ENCODE peak calls at places on chromosomes 7 and 10, in eight cellular contexts. S is aorta; U is breast epithelium; Y is activated CD4-positive, CD25-positive, alpha-beta regulatory T cell; W is HTR-8/SVneo; M is iPS-NIHi11; D is lower leg skin; Q is CD4-positive, alpha-beta T cell. O is an unnamed sample.

GRCh38 chr10:5585517-5586222 is 60.9 kb downstream of the CALML3 start:
- DNase-seq in M (no peak), D (no peak), Q (no peak), W (no peak), U (peak), Y (no peak), S (peak), O (no peak)

GRCh38 chr7:21461282-21461681 is 33.4 kb downstream of the SP4 start:
- DNase-seq in W (no peak), D (no peak), Q (no peak), U (no peak), M (no peak), Y (no peak), S (no peak), O (no peak)

GRCh38 chr7:4147931-4148620 is 534.0 kb upstream of the FOXK1 start:
- DNase-seq in M (no peak), U (no peak), D (no peak), Y (no peak), Q (no peak), W (no peak), S (no peak), O (no peak)

GRCh38 chr7:27593226-27593625 is 69.5 kb downstream of the HIBADH start:
- DNase-seq in D (no peak), Q (no peak), S (no peak), M (no peak), Y (no peak), W (no peak), U (no peak), O (no peak)

GRCh38 chr7:28879105-28879504 is 79.0 kb downstream of the TRIL start:
- DNase-seq in D (no peak), S (no peak), U (no peak), Q (no peak), Y (no peak), W (no peak), M (no peak), O (no peak)

GRCh38 chr10:24240001-24240751 is 31.2 kb downstream of the KIAA1217 start:
- DNase-seq in U (no peak), Q (no peak), Y (no peak), S (no peak), M (no peak), W (no peak), D (peak), O (no peak)

GRCh38 chr7:34848670-34849069 is 188.6 kb downstream of the DPY19L1 start:
- DNase-seq in Y (no peak), M (no peak), S (no peak), Q (no peak), D (no peak), U (no peak), W (no peak), O (no peak)

GRCh38 chr10:110420401-110421193 is 77.1 kb upstream of the DUSP5 start:
- DNase-seq in D (no peak), S (no peak), W (no peak), U (peak), Y (no peak), M (no peak), Q (no peak), O (no peak)

GRCh38 chr7:27143022-27143949 is at the start of gene HOXA5:
- DNase-seq in S (peak), W (peak), Q (no peak), M (peak), U (no peak), Y (no peak), D (no peak), O (no peak)

GRCh38 chr7:19215421-19215820 is 70.2 kb upstream of the FERD3L start:
- DNase-seq in M (no peak), Q (no peak), W (peak), U (no peak), D (no peak), Y (no peak), S (no peak), O (no peak)

GRCh38 chr10:36450385-36450784 is 675.0 kb upstream of the ANKRD30A start:
- DNase-seq in Q (no peak), U (no peak), Y (no peak), D (no peak), S (no peak), W (no peak), M (no peak), O (no peak)

GRCh38 chr7:47988496-47989386 is 9.3 kb upstream of the HUS1 start:
- DNase-seq in Q (no peak), D (no peak), S (no peak), M (peak), Y (no peak), W (no peak), U (no peak), O (no peak)

GRCh38 chr10:122878799-122879338 is 512 bp downstream of the FAM24B start:
- DNase-seq in Q (no peak), W (no peak), D (no peak), Y (no peak), U (no peak), M (no peak), S (no peak), O (peak)

GRCh38 chr7:129502708-129503685 is 666 bp downstream of the SMKR1 start:
- DNase-seq in Y (no peak), W (no peak), D (no peak), M (peak), S (no peak), Q (peak), U (no peak), O (no peak)

GRCh38 chr7:23334482-23335056 is 35.4 kb downstream of the MALSU1 start:
- DNase-seq in S (no peak), U (peak), W (peak), D (no peak), M (no peak), Y (no peak), Q (no peak), O (no peak)

GRCh38 chr10:124251317-124251716 is 157.9 kb upstream of the CHST15 start:
- DNase-seq in W (no peak), U (no peak), Y (no peak), Q (no peak), M (no peak), S (no peak), D (no peak), O (no peak)

GRCh38 chr7:118870187-118870586 is 645.7 kb downstream of the ANKRD7 start:
- DNase-seq in Y (no peak), S (no peak), D (no peak), M (no peak), Q (no peak), U (no peak), W (no peak), O (no peak)

GRCh38 chr10:75019360-75019759 is 92.1 kb upstream of the SAMD8 start:
- DNase-seq in S (no peak), U (no peak), D (no peak), W (peak), M (no peak), Q (no peak), Y (no peak), O (no peak)

GRCh38 chr7:2082357-2083038 is 150.2 kb downstream of the MAD1L1 start:
- DNase-seq in U (no peak), Y (no peak), Q (no peak), M (peak), S (no peak), W (no peak), D (no peak), O (no peak)

GRCh38 chr7:130281227-130281626 is 11.7 kb upstream of the CPA4 start:
- DNase-seq in M (no peak), W (no peak), Q (no peak), S (no peak), Y (no peak), U (no peak), D (no peak), O (no peak)

GRCh38 chr7:12053561-12053960 is 157.5 kb upstream of the TMEM106B start:
- DNase-seq in S (no peak), D (no peak), U (no peak), Q (no peak), M (no peak), W (no peak), Y (no peak), O (no peak)

O was measured in T-helper 2 cell.